ENCODE peak calls at places on chromosomes 7 and 10, in eight cellular contexts. One of them, this sample, is unnamed.

GRCh38 chr7:152459724-152460251 is 24.0 kb upstream of the KMT2C start:
- DNase-seq in sciatic nerve: no peak
- DNase-seq in LoVo: no peak
- DNase-seq in SJSA1: no peak
- DNase-seq in fibroblast of pulmonary artery: no peak
- DNase-seq in KBM-7: peak
- DNase-seq in psoas muscle: peak
- DNase-seq in hepatocyte: peak
- DNase-seq in this sample: no peak

GRCh38 chr10:114033566-114033965 is 10.1 kb upstream of the ADRB1 start:
- DNase-seq in sciatic nerve: no peak
- DNase-seq in LoVo: no peak
- DNase-seq in SJSA1: no peak
- DNase-seq in fibroblast of pulmonary artery: no peak
- DNase-seq in KBM-7: no peak
- DNase-seq in psoas muscle: no peak
- DNase-seq in hepatocyte: no peak
- DNase-seq in this sample: no peak

GRCh38 chr7:5532520-5533335 is 109.1 kb upstream of the TNRC18 start:
- DNase-seq in sciatic nerve: peak
- DNase-seq in LoVo: no peak
- DNase-seq in SJSA1: no peak
- DNase-seq in fibroblast of pulmonary artery: no peak
- DNase-seq in KBM-7: peak
- DNase-seq in psoas muscle: peak
- DNase-seq in hepatocyte: peak
- DNase-seq in this sample: no peak

GRCh38 chr10:132104062-132104461 is 38.3 kb downstream of the JAKMIP3 start:
- DNase-seq in sciatic nerve: peak
- DNase-seq in LoVo: no peak
- DNase-seq in SJSA1: no peak
- DNase-seq in fibroblast of pulmonary artery: no peak
- DNase-seq in KBM-7: no peak
- DNase-seq in psoas muscle: no peak
- DNase-seq in hepatocyte: no peak
- DNase-seq in this sample: no peak

GRCh38 chr7:93883078-93883916 is 7.3 kb downstream of the TFPI2 start:
- DNase-seq in sciatic nerve: no peak
- DNase-seq in LoVo: no peak
- DNase-seq in SJSA1: no peak
- DNase-seq in fibroblast of pulmonary artery: peak
- DNase-seq in KBM-7: no peak
- DNase-seq in psoas muscle: no peak
- DNase-seq in hepatocyte: no peak
- DNase-seq in this sample: no peak

GRCh38 chr10:95998274-95998673 is 45.1 kb upstream of the CCNJ start:
- DNase-seq in sciatic nerve: no peak
- DNase-seq in LoVo: no peak
- DNase-seq in SJSA1: no peak
- DNase-seq in fibroblast of pulmonary artery: peak
- DNase-seq in KBM-7: no peak
- DNase-seq in psoas muscle: no peak
- DNase-seq in hepatocyte: no peak
- DNase-seq in this sample: no peak

GRCh38 chr10:61943699-61944444 is 42.4 kb downstream of the ARID5B start:
- DNase-seq in sciatic nerve: no peak
- DNase-seq in LoVo: peak
- DNase-seq in SJSA1: peak
- DNase-seq in fibroblast of pulmonary artery: peak
- DNase-seq in KBM-7: no peak
- DNase-seq in psoas muscle: no peak
- DNase-seq in hepatocyte: no peak
- DNase-seq in this sample: peak

GRCh38 chr10:94315975-94316464 is 46.7 kb downstream of the NOC3L start:
- DNase-seq in sciatic nerve: no peak
- DNase-seq in LoVo: no peak
- DNase-seq in SJSA1: peak
- DNase-seq in fibroblast of pulmonary artery: peak
- DNase-seq in KBM-7: no peak
- DNase-seq in psoas muscle: no peak
- DNase-seq in hepatocyte: peak
- DNase-seq in this sample: peak

GRCh38 chr7:17302575-17303142 is 4.2 kb downstream of the AHR start:
- DNase-seq in sciatic nerve: no peak
- DNase-seq in LoVo: no peak
- DNase-seq in SJSA1: no peak
- DNase-seq in fibroblast of pulmonary artery: peak
- DNase-seq in KBM-7: no peak
- DNase-seq in psoas muscle: no peak
- DNase-seq in hepatocyte: peak
- DNase-seq in this sample: peak

GRCh38 chr10:24974978-24975377 is 22.6 kb upstream of the PRTFDC1 start:
- DNase-seq in sciatic nerve: no peak
- DNase-seq in LoVo: no peak
- DNase-seq in SJSA1: peak
- DNase-seq in fibroblast of pulmonary artery: peak
- DNase-seq in KBM-7: no peak
- DNase-seq in psoas muscle: peak
- DNase-seq in hepatocyte: peak
- DNase-seq in this sample: peak

GRCh38 chr10:49518982-49519578 is 19.8 kb downstream of the ERCC6 start:
- DNase-seq in sciatic nerve: no peak
- DNase-seq in LoVo: peak
- DNase-seq in SJSA1: peak
- DNase-seq in fibroblast of pulmonary artery: peak
- DNase-seq in KBM-7: peak
- DNase-seq in psoas muscle: no peak
- DNase-seq in hepatocyte: peak
- DNase-seq in this sample: peak